ENCODE peak calls at places on chromosomes 13 and 19, in six cellular contexts. One of them, this sample, is unnamed.

GRCh38 chr13:43797869-43798268 is 11.1 kb upstream of the ENOX1 start:
- DNase-seq in activated naive CD4-positive, alpha-beta T cell treated with anti-CD3 and anti-CD28 coated beads, Interleukin-2, amount 50 U/mL, for 72 hours: no peak
- DNase-seq in ecto neural progenitor cell: no peak
- DNase-seq in NCI-H2081 treated with DMSO at 0.1 percent for 48 hours: no peak
- DNase-seq in fibroblast of lung: no peak
- DNase-seq in mesenchymal stem cell: no peak
- DNase-seq in this sample: no peak

GRCh38 chr19:18612772-18613588 is at the start of gene TMEM59L:
- DNase-seq in fibroblast of lung: no peak
- DNase-seq in NCI-H2081 treated with DMSO at 0.1 percent for 48 hours: no peak
- DNase-seq in mesenchymal stem cell: no peak
- DNase-seq in activated naive CD4-positive, alpha-beta T cell treated with anti-CD3 and anti-CD28 coated beads, Interleukin-2, amount 50 U/mL, for 72 hours: no peak
- DNase-seq in ecto neural progenitor cell: peak; percentile 74
- DNase-seq in this sample: peak; percentile 26

GRCh38 chr19:51711702-51712101 is 12.1 kb downstream of the HAS1 start:
- DNase-seq in fibroblast of lung: no peak
- DNase-seq in ecto neural progenitor cell: no peak
- DNase-seq in mesenchymal stem cell: no peak
- DNase-seq in NCI-H2081 treated with DMSO at 0.1 percent for 48 hours: no peak
- DNase-seq in activated naive CD4-positive, alpha-beta T cell treated with anti-CD3 and anti-CD28 coated beads, Interleukin-2, amount 50 U/mL, for 72 hours: no peak
- DNase-seq in this sample: no peak

GRCh38 chr19:18422530-18423191 is 3.5 kb downstream of the SSBP4 start:
- DNase-seq in ecto neural progenitor cell: no peak
- DNase-seq in NCI-H2081 treated with DMSO at 0.1 percent for 48 hours: no peak
- DNase-seq in mesenchymal stem cell: no peak
- DNase-seq in activated naive CD4-positive, alpha-beta T cell treated with anti-CD3 and anti-CD28 coated beads, Interleukin-2, amount 50 U/mL, for 72 hours: no peak
- DNase-seq in fibroblast of lung: no peak
- DNase-seq in this sample: no peak

GRCh38 chr19:16283103-16283469 is 41.5 kb upstream of the KLF2 start:
- DNase-seq in mesenchymal stem cell: no peak
- DNase-seq in fibroblast of lung: no peak
- DNase-seq in activated naive CD4-positive, alpha-beta T cell treated with anti-CD3 and anti-CD28 coated beads, Interleukin-2, amount 50 U/mL, for 72 hours: no peak
- DNase-seq in ecto neural progenitor cell: no peak
- DNase-seq in NCI-H2081 treated with DMSO at 0.1 percent for 48 hours: no peak
- DNase-seq in this sample: no peak

GRCh38 chr13:34817246-34817645 is 124.8 kb upstream of the NBEA start:
- DNase-seq in fibroblast of lung: peak; percentile 88
- DNase-seq in activated naive CD4-positive, alpha-beta T cell treated with anti-CD3 and anti-CD28 coated beads, Interleukin-2, amount 50 U/mL, for 72 hours: no peak
- DNase-seq in mesenchymal stem cell: no peak
- DNase-seq in NCI-H2081 treated with DMSO at 0.1 percent for 48 hours: no peak
- DNase-seq in ecto neural progenitor cell: no peak
- DNase-seq in this sample: no peak

GRCh38 chr19:34475026-34475974 is 6.3 kb upstream of the WTIP start:
- DNase-seq in activated naive CD4-positive, alpha-beta T cell treated with anti-CD3 and anti-CD28 coated beads, Interleukin-2, amount 50 U/mL, for 72 hours: peak; percentile 33
- DNase-seq in fibroblast of lung: peak; percentile 83
- DNase-seq in NCI-H2081 treated with DMSO at 0.1 percent for 48 hours: no peak
- DNase-seq in ecto neural progenitor cell: no peak
- DNase-seq in mesenchymal stem cell: peak; percentile 90
- DNase-seq in this sample: no peak

GRCh38 chr19:17762505-17763229 is 11.4 kb downstream of the FCHO1 start:
- DNase-seq in ecto neural progenitor cell: peak; percentile 85
- DNase-seq in activated naive CD4-positive, alpha-beta T cell treated with anti-CD3 and anti-CD28 coated beads, Interleukin-2, amount 50 U/mL, for 72 hours: no peak
- DNase-seq in fibroblast of lung: peak; percentile 83
- DNase-seq in mesenchymal stem cell: peak; percentile 73
- DNase-seq in NCI-H2081 treated with DMSO at 0.1 percent for 48 hours: no peak
- DNase-seq in this sample: no peak

GRCh38 chr13:36736119-36736726 is 62.4 kb downstream of the SERTM1 start:
- DNase-seq in activated naive CD4-positive, alpha-beta T cell treated with anti-CD3 and anti-CD28 coated beads, Interleukin-2, amount 50 U/mL, for 72 hours: peak; percentile 29
- DNase-seq in ecto neural progenitor cell: peak; percentile 53
- DNase-seq in NCI-H2081 treated with DMSO at 0.1 percent for 48 hours: peak; percentile 18
- DNase-seq in mesenchymal stem cell: peak; percentile 54
- DNase-seq in fibroblast of lung: peak; percentile 55
- DNase-seq in this sample: no peak

GRCh38 chr19:18771328-18772242 is 19.5 kb downstream of the COMP start:
- DNase-seq in activated naive CD4-positive, alpha-beta T cell treated with anti-CD3 and anti-CD28 coated beads, Interleukin-2, amount 50 U/mL, for 72 hours: no peak
- DNase-seq in ecto neural progenitor cell: no peak
- DNase-seq in NCI-H2081 treated with DMSO at 0.1 percent for 48 hours: no peak
- DNase-seq in mesenchymal stem cell: no peak
- DNase-seq in fibroblast of lung: no peak
- DNase-seq in this sample: no peak

GRCh38 chr19:6313398-6313969 is 19.9 kb downstream of the ACER1 start:
- DNase-seq in mesenchymal stem cell: no peak
- DNase-seq in ecto neural progenitor cell: no peak
- DNase-seq in fibroblast of lung: no peak
- DNase-seq in activated naive CD4-positive, alpha-beta T cell treated with anti-CD3 and anti-CD28 coated beads, Interleukin-2, amount 50 U/mL, for 72 hours: no peak
- DNase-seq in NCI-H2081 treated with DMSO at 0.1 percent for 48 hours: no peak
- DNase-seq in this sample: no peak

GRCh38 chr19:7426986-7427385 is 61.8 kb downstream of the PEX11G start:
- DNase-seq in ecto neural progenitor cell: no peak
- DNase-seq in mesenchymal stem cell: no peak
- DNase-seq in activated naive CD4-positive, alpha-beta T cell treated with anti-CD3 and anti-CD28 coated beads, Interleukin-2, amount 50 U/mL, for 72 hours: no peak
- DNase-seq in fibroblast of lung: no peak
- DNase-seq in NCI-H2081 treated with DMSO at 0.1 percent for 48 hours: no peak
- DNase-seq in this sample: no peak

GRCh38 chr19:38061294-38061693 is 154.3 kb downstream of the SIPA1L3 start:
- DNase-seq in NCI-H2081 treated with DMSO at 0.1 percent for 48 hours: no peak
- DNase-seq in fibroblast of lung: peak; percentile 85
- DNase-seq in ecto neural progenitor cell: no peak
- DNase-seq in activated naive CD4-positive, alpha-beta T cell treated with anti-CD3 and anti-CD28 coated beads, Interleukin-2, amount 50 U/mL, for 72 hours: no peak
- DNase-seq in mesenchymal stem cell: peak; percentile 83
- DNase-seq in this sample: no peak

GRCh38 chr19:58559275-58560006 is 1.0 kb upstream of the UBE2M start:
- DNase-seq in ecto neural progenitor cell: peak; percentile 94
- DNase-seq in activated naive CD4-positive, alpha-beta T cell treated with anti-CD3 and anti-CD28 coated beads, Interleukin-2, amount 50 U/mL, for 72 hours: peak; percentile 79
- DNase-seq in fibroblast of lung: peak; percentile 92
- DNase-seq in mesenchymal stem cell: peak; percentile 95
- DNase-seq in NCI-H2081 treated with DMSO at 0.1 percent for 48 hours: no peak
- DNase-seq in this sample: no peak

GRCh38 chr13:40231311-40231710 is 435.1 kb downstream of the FOXO1 start:
- DNase-seq in mesenchymal stem cell: peak; percentile 72
- DNase-seq in NCI-H2081 treated with DMSO at 0.1 percent for 48 hours: no peak
- DNase-seq in activated naive CD4-positive, alpha-beta T cell treated with anti-CD3 and anti-CD28 coated beads, Interleukin-2, amount 50 U/mL, for 72 hours: no peak
- DNase-seq in fibroblast of lung: peak; percentile 35
- DNase-seq in ecto neural progenitor cell: no peak
- DNase-seq in this sample: no peak

GRCh38 chr19:5156231-5156986 is 184.2 kb downstream of the PTPRS start:
- DNase-seq in NCI-H2081 treated with DMSO at 0.1 percent for 48 hours: no peak
- DNase-seq in ecto neural progenitor cell: no peak
- DNase-seq in fibroblast of lung: no peak
- DNase-seq in mesenchymal stem cell: no peak
- DNase-seq in activated naive CD4-positive, alpha-beta T cell treated with anti-CD3 and anti-CD28 coated beads, Interleukin-2, amount 50 U/mL, for 72 hours: no peak
- DNase-seq in this sample: no peak

GRCh38 chr13:37037231-37037630 is 22.3 kb downstream of the SUPT20H start:
- DNase-seq in activated naive CD4-positive, alpha-beta T cell treated with anti-CD3 and anti-CD28 coated beads, Interleukin-2, amount 50 U/mL, for 72 hours: no peak
- DNase-seq in NCI-H2081 treated with DMSO at 0.1 percent for 48 hours: no peak
- DNase-seq in mesenchymal stem cell: no peak
- DNase-seq in ecto neural progenitor cell: no peak
- DNase-seq in fibroblast of lung: no peak
- DNase-seq in this sample: no peak

GRCh38 chr19:15112385-15112784 is 5.2 kb downstream of the SYDE1 start:
- DNase-seq in ecto neural progenitor cell: no peak
- DNase-seq in NCI-H2081 treated with DMSO at 0.1 percent for 48 hours: no peak
- DNase-seq in mesenchymal stem cell: no peak
- DNase-seq in fibroblast of lung: no peak
- DNase-seq in activated naive CD4-positive, alpha-beta T cell treated with anti-CD3 and anti-CD28 coated beads, Interleukin-2, amount 50 U/mL, for 72 hours: no peak
- DNase-seq in this sample: no peak

GRCh38 chr13:94416454-94417080 is 62.9 kb downstream of the DCT start:
- DNase-seq in ecto neural progenitor cell: peak; percentile 69
- DNase-seq in mesenchymal stem cell: peak; percentile 33
- DNase-seq in fibroblast of lung: peak; percentile 39
- DNase-seq in NCI-H2081 treated with DMSO at 0.1 percent for 48 hours: no peak
- DNase-seq in activated naive CD4-positive, alpha-beta T cell treated with anti-CD3 and anti-CD28 coated beads, Interleukin-2, amount 50 U/mL, for 72 hours: no peak
- DNase-seq in this sample: no peak

GRCh38 chr19:43362179-43362578 is 8.7 kb downstream of the CD177 start:
- DNase-seq in fibroblast of lung: peak; percentile 61
- DNase-seq in mesenchymal stem cell: no peak
- DNase-seq in activated naive CD4-positive, alpha-beta T cell treated with anti-CD3 and anti-CD28 coated beads, Interleukin-2, amount 50 U/mL, for 72 hours: no peak
- DNase-seq in NCI-H2081 treated with DMSO at 0.1 percent for 48 hours: no peak
- DNase-seq in ecto neural progenitor cell: no peak
- DNase-seq in this sample: no peak

GRCh38 chr19:49676136-49676689 is 858 bp upstream of the PRMT1 start:
- DNase-seq in ecto neural progenitor cell: no peak
- DNase-seq in activated naive CD4-positive, alpha-beta T cell treated with anti-CD3 and anti-CD28 coated beads, Interleukin-2, amount 50 U/mL, for 72 hours: peak; percentile 50
- DNase-seq in fibroblast of lung: peak; percentile 93
- DNase-seq in NCI-H2081 treated with DMSO at 0.1 percent for 48 hours: peak; percentile 75
- DNase-seq in mesenchymal stem cell: peak; percentile 95
- DNase-seq in this sample: no peak

GRCh38 chr19:16070366-16070990 is 5.8 kb upstream of the TPM4 start:
- DNase-seq in activated naive CD4-positive, alpha-beta T cell treated with anti-CD3 and anti-CD28 coated beads, Interleukin-2, amount 50 U/mL, for 72 hours: peak; percentile 73
- DNase-seq in mesenchymal stem cell: no peak
- DNase-seq in fibroblast of lung: no peak
- DNase-seq in ecto neural progenitor cell: no peak
- DNase-seq in NCI-H2081 treated with DMSO at 0.1 percent for 48 hours: no peak
- DNase-seq in this sample: peak; percentile 81

GRCh38 chr19:2853015-2853606 is 11.8 kb downstream of the ZNF555 start:
- DNase-seq in activated naive CD4-positive, alpha-beta T cell treated with anti-CD3 and anti-CD28 coated beads, Interleukin-2, amount 50 U/mL, for 72 hours: no peak
- DNase-seq in fibroblast of lung: no peak
- DNase-seq in NCI-H2081 treated with DMSO at 0.1 percent for 48 hours: no peak
- DNase-seq in ecto neural progenitor cell: no peak
- DNase-seq in mesenchymal stem cell: no peak
- DNase-seq in this sample: no peak

GRCh38 chr19:2494084-2494446 is 18.1 kb downstream of the GADD45B start:
- DNase-seq in activated naive CD4-positive, alpha-beta T cell treated with anti-CD3 and anti-CD28 coated beads, Interleukin-2, amount 50 U/mL, for 72 hours: no peak
- DNase-seq in fibroblast of lung: peak; percentile 87
- DNase-seq in mesenchymal stem cell: peak; percentile 86
- DNase-seq in ecto neural progenitor cell: peak; percentile 50
- DNase-seq in NCI-H2081 treated with DMSO at 0.1 percent for 48 hours: no peak
- DNase-seq in this sample: no peak

GRCh38 chr13:93800342-93800741 is 573.7 kb downstream of the GPC6 start:
- DNase-seq in NCI-H2081 treated with DMSO at 0.1 percent for 48 hours: no peak
- DNase-seq in activated naive CD4-positive, alpha-beta T cell treated with anti-CD3 and anti-CD28 coated beads, Interleukin-2, amount 50 U/mL, for 72 hours: no peak
- DNase-seq in ecto neural progenitor cell: no peak
- DNase-seq in mesenchymal stem cell: peak; percentile 13
- DNase-seq in fibroblast of lung: no peak
- DNase-seq in this sample: no peak

GRCh38 chr13:28301839-28302238 is 163.5 kb downstream of the PAN3 start:
- DNase-seq in NCI-H2081 treated with DMSO at 0.1 percent for 48 hours: no peak
- DNase-seq in fibroblast of lung: no peak
- DNase-seq in ecto neural progenitor cell: no peak
- DNase-seq in mesenchymal stem cell: no peak
- DNase-seq in activated naive CD4-positive, alpha-beta T cell treated with anti-CD3 and anti-CD28 coated beads, Interleukin-2, amount 50 U/mL, for 72 hours: no peak
- DNase-seq in this sample: no peak

GRCh38 chr13:39373108-39373507 is 229.9 kb downstream of the LHFPL6 start:
- DNase-seq in activated naive CD4-positive, alpha-beta T cell treated with anti-CD3 and anti-CD28 coated beads, Interleukin-2, amount 50 U/mL, for 72 hours: no peak
- DNase-seq in NCI-H2081 treated with DMSO at 0.1 percent for 48 hours: no peak
- DNase-seq in ecto neural progenitor cell: no peak
- DNase-seq in fibroblast of lung: no peak
- DNase-seq in mesenchymal stem cell: no peak
- DNase-seq in this sample: no peak

GRCh38 chr13:50981686-50982085 is 72.1 kb downstream of the RNASEH2B start:
- DNase-seq in mesenchymal stem cell: no peak
- DNase-seq in fibroblast of lung: no peak
- DNase-seq in ecto neural progenitor cell: no peak
- DNase-seq in NCI-H2081 treated with DMSO at 0.1 percent for 48 hours: no peak
- DNase-seq in activated naive CD4-positive, alpha-beta T cell treated with anti-CD3 and anti-CD28 coated beads, Interleukin-2, amount 50 U/mL, for 72 hours: no peak
- DNase-seq in this sample: no peak

GRCh38 chr19:8204961-8205360 is 4.2 kb upstream of the CERS4 start:
- DNase-seq in NCI-H2081 treated with DMSO at 0.1 percent for 48 hours: peak; percentile 22
- DNase-seq in fibroblast of lung: no peak
- DNase-seq in ecto neural progenitor cell: no peak
- DNase-seq in mesenchymal stem cell: no peak
- DNase-seq in activated naive CD4-positive, alpha-beta T cell treated with anti-CD3 and anti-CD28 coated beads, Interleukin-2, amount 50 U/mL, for 72 hours: no peak
- DNase-seq in this sample: no peak

GRCh38 chr13:33025220-33025744 is 9.1 kb downstream of the KL start:
- DNase-seq in NCI-H2081 treated with DMSO at 0.1 percent for 48 hours: no peak
- DNase-seq in fibroblast of lung: no peak
- DNase-seq in activated naive CD4-positive, alpha-beta T cell treated with anti-CD3 and anti-CD28 coated beads, Interleukin-2, amount 50 U/mL, for 72 hours: no peak
- DNase-seq in ecto neural progenitor cell: no peak
- DNase-seq in mesenchymal stem cell: no peak
- DNase-seq in this sample: no peak

GRCh38 chr19:17560205-17560595 is 4.8 kb downstream of the COLGALT1 start:
- DNase-seq in mesenchymal stem cell: peak; percentile 85
- DNase-seq in activated naive CD4-positive, alpha-beta T cell treated with anti-CD3 and anti-CD28 coated beads, Interleukin-2, amount 50 U/mL, for 72 hours: no peak
- DNase-seq in fibroblast of lung: peak; percentile 92
- DNase-seq in ecto neural progenitor cell: no peak
- DNase-seq in NCI-H2081 treated with DMSO at 0.1 percent for 48 hours: no peak
- DNase-seq in this sample: no peak

GRCh38 chr19:54179921-54180452 is 7.0 kb upstream of the TMC4 start:
- DNase-seq in NCI-H2081 treated with DMSO at 0.1 percent for 48 hours: no peak
- DNase-seq in mesenchymal stem cell: peak; percentile 89
- DNase-seq in ecto neural progenitor cell: peak; percentile 89
- DNase-seq in fibroblast of lung: peak; percentile 64
- DNase-seq in activated naive CD4-positive, alpha-beta T cell treated with anti-CD3 and anti-CD28 coated beads, Interleukin-2, amount 50 U/mL, for 72 hours: no peak
- DNase-seq in this sample: no peak

GRCh38 chr13:30334663-30335386 is 27.5 kb upstream of the KATNAL1 start:
- DNase-seq in mesenchymal stem cell: no peak
- DNase-seq in NCI-H2081 treated with DMSO at 0.1 percent for 48 hours: no peak
- DNase-seq in activated naive CD4-positive, alpha-beta T cell treated with anti-CD3 and anti-CD28 coated beads, Interleukin-2, amount 50 U/mL, for 72 hours: peak; percentile 67
- DNase-seq in fibroblast of lung: no peak
- DNase-seq in ecto neural progenitor cell: no peak
- DNase-seq in this sample: no peak

GRCh38 chr19:44900328-44901244 is 5.0 kb upstream of the APOE start:
- DNase-seq in ecto neural progenitor cell: no peak
- DNase-seq in mesenchymal stem cell: no peak
- DNase-seq in fibroblast of lung: no peak
- DNase-seq in activated naive CD4-positive, alpha-beta T cell treated with anti-CD3 and anti-CD28 coated beads, Interleukin-2, amount 50 U/mL, for 72 hours: no peak
- DNase-seq in NCI-H2081 treated with DMSO at 0.1 percent for 48 hours: no peak
- DNase-seq in this sample: no peak

GRCh38 chr13:113245858-113246791 is 36.7 kb downstream of the CUL4A start:
- DNase-seq in activated naive CD4-positive, alpha-beta T cell treated with anti-CD3 and anti-CD28 coated beads, Interleukin-2, amount 50 U/mL, for 72 hours: no peak
- DNase-seq in mesenchymal stem cell: peak; percentile 6
- DNase-seq in NCI-H2081 treated with DMSO at 0.1 percent for 48 hours: no peak
- DNase-seq in fibroblast of lung: no peak
- DNase-seq in ecto neural progenitor cell: no peak
- DNase-seq in this sample: no peak

GRCh38 chr13:30847697-30848307 is 58.3 kb upstream of the MEDAG start:
- DNase-seq in mesenchymal stem cell: peak; percentile 100
- DNase-seq in fibroblast of lung: peak; percentile 100
- DNase-seq in NCI-H2081 treated with DMSO at 0.1 percent for 48 hours: no peak
- DNase-seq in activated naive CD4-positive, alpha-beta T cell treated with anti-CD3 and anti-CD28 coated beads, Interleukin-2, amount 50 U/mL, for 72 hours: peak; percentile 14
- DNase-seq in ecto neural progenitor cell: no peak
- DNase-seq in this sample: no peak

GRCh38 chr13:24925318-24926231 is 161.6 kb downstream of the RNF17 start:
- DNase-seq in ecto neural progenitor cell: no peak
- DNase-seq in mesenchymal stem cell: no peak
- DNase-seq in fibroblast of lung: no peak
- DNase-seq in activated naive CD4-positive, alpha-beta T cell treated with anti-CD3 and anti-CD28 coated beads, Interleukin-2, amount 50 U/mL, for 72 hours: no peak
- DNase-seq in NCI-H2081 treated with DMSO at 0.1 percent for 48 hours: no peak
- DNase-seq in this sample: no peak

This sample was measured in activated T-helper 1 cell treated with Interleukin-2 at 50 U/mL for 16 hours.